ENCODE peak calls at places on chromosomes 7 and 10, in four cellular contexts. S is heart right ventricle; F is kidney; G is CD8-positive, alpha-beta T cell. Z is an unnamed sample.

GRCh38 chr10:75663947-75664664 is 232.7 kb downstream of the LRMDA start:
- DNase-seq in S (peak; percentile 24), F (no peak), G (no peak), Z (no peak)

GRCh38 chr10:314381-314780 is 179.1 kb downstream of the ZMYND11 start:
- DNase-seq in S (no peak), F (no peak), G (no peak), Z (no peak)

GRCh38 chr10:132808568-132809236 is 22.8 kb upstream of the NKX6-2 start:
- DNase-seq in S (no peak), F (no peak), G (no peak), Z (no peak)

GRCh38 chr7:114426824-114427223 is 12.2 kb downstream of the FOXP2 start:
- DNase-seq in S (no peak), F (no peak), G (no peak), Z (no peak)

GRCh38 chr7:2926120-2926897 is 82.2 kb upstream of the GNA12 start:
- DNase-seq in S (no peak), F (peak; percentile 30), G (no peak), Z (peak; percentile 44)

GRCh38 chr7:64544010-64544409 is 18.9 kb downstream of the ZNF680 start:
- DNase-seq in S (no peak), F (no peak), G (no peak), Z (no peak)

GRCh38 chr10:47058961-47059391 is 147.7 kb downstream of the PTPN20 start:
- DNase-seq in S (no peak), F (no peak), G (no peak), Z (peak; percentile 42)

GRCh38 chr7:94620703-94621118 is 35.2 kb downstream of the SGCE start:
- DNase-seq in S (peak; percentile 75), F (peak; percentile 81), G (no peak), Z (peak; percentile 87)

GRCh38 chr7:18429547-18429946 is 66.0 kb upstream of the HDAC9 start:
- DNase-seq in S (no peak), F (no peak), G (no peak), Z (no peak)

GRCh38 chr10:69842932-69843331 is 41.2 kb downstream of the COL13A1 start:
- DNase-seq in S (no peak), F (no peak), G (no peak), Z (no peak)

GRCh38 chr10:18659784-18660561 is 742 bp downstream of the ARL5B start:
- DNase-seq in S (no peak), F (no peak), G (no peak), Z (no peak)

GRCh38 chr10:98414932-98415709 is at the start of gene PYROXD2:
- DNase-seq in S (peak; percentile 94), F (peak; percentile 98), G (peak; percentile 38), Z (peak; percentile 97)

GRCh38 chr10:122864901-122865300 is 14.5 kb downstream of the FAM24B start:
- DNase-seq in S (no peak), F (no peak), G (no peak), Z (no peak)

GRCh38 chr10:71429929-71430328 is 33.2 kb downstream of the CDH23 start:
- DNase-seq in S (no peak), F (peak; percentile 22), G (no peak), Z (no peak)

GRCh38 chr7:103795787-103796186 is 193.7 kb downstream of the RELN start:
- DNase-seq in S (no peak), F (no peak), G (no peak), Z (no peak)

GRCh38 chr7:98669417-98670015 is 52.4 kb downstream of the NPTX2 start:
- DNase-seq in S (peak; percentile 13), F (no peak), G (no peak), Z (no peak)

GRCh38 chr7:34060548-34060947 is 155.2 kb downstream of the BMPER start:
- DNase-seq in S (no peak), F (no peak), G (no peak), Z (no peak)

GRCh38 chr10:76318171-76318570 is 886.7 kb downstream of the LRMDA start:
- DNase-seq in S (no peak), F (no peak), G (no peak), Z (no peak)

GRCh38 chr10:128047337-128047736 is 78.9 kb downstream of the MKI67 start:
- DNase-seq in S (peak; percentile 71), F (peak; percentile 92), G (peak; percentile 79), Z (peak; percentile 85)

GRCh38 chr7:30309302-30309701 is 24.9 kb downstream of the ZNRF2 start:
- DNase-seq in S (no peak), F (no peak), G (no peak), Z (no peak)

GRCh38 chr10:14391342-14391741 is 60.6 kb upstream of the FRMD4A start:
- DNase-seq in S (no peak), F (no peak), G (no peak), Z (no peak)

GRCh38 chr7:5064391-5065106 is 18.9 kb downstream of the RBAK start:
- DNase-seq in S (no peak), F (no peak), G (no peak), Z (no peak)

GRCh38 chr7:132092106-132092505 is 484.2 kb downstream of the PLXNA4 start:
- DNase-seq in S (no peak), F (no peak), G (no peak), Z (no peak)

GRCh38 chr10:9299966-9300365 is 1245.5 kb downstream of the GATA3 start:
- DNase-seq in S (no peak), F (no peak), G (no peak), Z (no peak)

GRCh38 chr7:151876899-151877777 is at the start of gene PRKAG2:
- DNase-seq in S (peak; percentile 59), F (peak; percentile 92), G (peak; percentile 78), Z (peak; percentile 89)

GRCh38 chr7:33195264-33195663 is 65.9 kb downstream of the BBS9 start:
- DNase-seq in S (no peak), F (no peak), G (no peak), Z (no peak)

GRCh38 chr10:91006752-91007346 is 86.0 kb upstream of the ANKRD1 start:
- DNase-seq in S (no peak), F (no peak), G (no peak), Z (no peak)

GRCh38 chr10:100836891-100837290 is 75.9 kb upstream of the SLF2 start:
- DNase-seq in S (no peak), F (no peak), G (no peak), Z (no peak)

DNA sequence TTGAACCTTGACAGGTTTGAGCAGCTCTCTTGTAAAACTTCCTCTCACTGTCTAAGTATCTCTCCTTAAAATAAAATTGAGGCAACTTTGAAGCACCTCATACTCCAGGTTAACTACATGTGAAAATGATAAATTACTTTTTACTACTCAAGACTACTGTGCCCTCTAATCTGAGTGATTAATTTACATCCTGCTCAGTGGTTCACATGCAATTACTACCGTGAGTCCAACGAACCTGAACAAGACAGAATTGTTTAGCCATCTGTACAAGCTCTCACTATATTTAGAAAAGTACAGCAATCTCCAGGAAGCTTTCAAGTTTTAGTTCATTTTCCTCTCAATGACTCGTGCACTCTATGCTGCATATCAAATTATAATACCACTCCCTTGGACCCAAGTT is 21.2 kb downstream of the PDE1C start:
- DNase-seq in S (no peak), F (no peak), G (no peak), Z (no peak)
- H3K4me1 ChIP-seq in S (peaks cover 70% of the 10 kb centered on the region), F (no peaks in the 10 kb centered on the region), G (no peaks in the 10 kb centered on the region), Z (peaks cover 23% of the 10 kb centered on the region)

DNA sequence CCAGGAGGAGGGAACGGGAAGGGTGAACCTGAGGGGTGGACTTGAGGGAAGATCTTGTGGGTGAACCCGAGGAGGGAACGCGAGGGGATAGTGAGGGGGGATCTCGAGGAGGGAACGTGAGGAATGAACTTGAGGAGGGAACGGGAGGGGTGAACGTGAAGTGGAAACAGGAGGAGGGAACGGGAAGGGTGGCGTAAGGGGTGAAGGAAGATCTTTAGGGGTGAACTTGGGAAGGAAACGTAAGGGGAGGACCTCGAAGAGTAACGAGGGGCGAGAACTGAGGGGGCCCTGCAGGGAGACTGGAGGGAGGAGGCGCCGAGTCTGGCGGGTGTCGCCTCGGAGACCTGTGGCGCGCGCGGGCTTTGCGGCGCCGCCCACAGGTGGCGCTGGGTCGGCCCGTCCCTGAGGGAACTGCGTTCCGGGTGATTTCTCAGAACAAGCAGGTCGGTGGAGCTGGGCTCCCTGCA is 677 bp downstream of the MYO3A start:
- DNase-seq in S (no peak), F (peak; percentile 59), G (no peak), Z (no peak)
- H3K27ac ChIP-seq in S (no peak overlapping the region), F (no peak overlapping the region), G (no peak overlapping the region), Z (no peak overlapping the region)

GRCh38 chr7:129781856-129782256 is 170.3 kb downstream of the NRF1 start:
- DNase-seq in S (no peak), F (no peak), G (no peak), Z (no peak)

GRCh38 chr7:129782257-129783096 is 170.3 kb downstream of the UBE2H start:
- DNase-seq in S (no peak), F (no peak), G (no peak), Z (no peak)

GRCh38 chr7:129784437-129784782 is 168.3 kb downstream of the UBE2H start:
- DNase-seq in S (no peak), F (no peak), G (no peak), Z (no peak)

GRCh38 chr7:129784783-129785456 is 167.8 kb downstream of the UBE2H start:
- DNase-seq in S (no peak), F (no peak), G (no peak), Z (no peak)

GRCh38 chr7:129783097-129783919 is 169.5 kb downstream of the UBE2H start:
- DNase-seq in S (no peak), F (no peak), G (no peak), Z (no peak)
- H3K4me1 ChIP-seq in S (peaks cover 74% of the 10 kb centered on the region), F (peaks cover 23% of the 10 kb centered on the region), G (peaks cover 65% of the 10 kb centered on the region), Z (peaks cover 76% of the 10 kb centered on the region)

DNA sequence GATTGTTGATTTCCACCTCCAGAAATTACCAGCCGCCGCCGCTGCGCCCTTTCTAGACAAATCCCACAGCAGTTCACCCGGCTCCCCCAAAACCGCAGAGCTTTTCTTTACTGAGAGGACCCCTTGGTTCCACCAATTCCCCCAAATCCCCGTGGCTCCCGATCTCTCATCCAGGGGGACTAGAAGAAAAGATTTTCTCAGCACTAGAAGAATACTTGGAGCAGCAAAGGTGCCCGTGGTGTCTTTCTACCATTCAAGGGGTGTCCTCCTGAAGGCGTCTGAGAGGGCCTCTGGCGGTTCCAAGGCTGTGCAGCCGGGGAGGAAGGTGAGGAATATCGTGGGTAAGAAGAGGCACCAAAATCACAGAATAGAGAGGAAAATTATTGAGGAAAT is 13.5 kb upstream of the HOXA2 start:
- DNase-seq in S (no peak), F (peak; percentile 53), G (no peak), Z (no peak)
- H3K27ac ChIP-seq in S (no peak overlapping the region), F (peak overlapping the region; percentile 96), G (no peak overlapping the region), Z (peak overlapping the region; percentile 94)

DNA sequence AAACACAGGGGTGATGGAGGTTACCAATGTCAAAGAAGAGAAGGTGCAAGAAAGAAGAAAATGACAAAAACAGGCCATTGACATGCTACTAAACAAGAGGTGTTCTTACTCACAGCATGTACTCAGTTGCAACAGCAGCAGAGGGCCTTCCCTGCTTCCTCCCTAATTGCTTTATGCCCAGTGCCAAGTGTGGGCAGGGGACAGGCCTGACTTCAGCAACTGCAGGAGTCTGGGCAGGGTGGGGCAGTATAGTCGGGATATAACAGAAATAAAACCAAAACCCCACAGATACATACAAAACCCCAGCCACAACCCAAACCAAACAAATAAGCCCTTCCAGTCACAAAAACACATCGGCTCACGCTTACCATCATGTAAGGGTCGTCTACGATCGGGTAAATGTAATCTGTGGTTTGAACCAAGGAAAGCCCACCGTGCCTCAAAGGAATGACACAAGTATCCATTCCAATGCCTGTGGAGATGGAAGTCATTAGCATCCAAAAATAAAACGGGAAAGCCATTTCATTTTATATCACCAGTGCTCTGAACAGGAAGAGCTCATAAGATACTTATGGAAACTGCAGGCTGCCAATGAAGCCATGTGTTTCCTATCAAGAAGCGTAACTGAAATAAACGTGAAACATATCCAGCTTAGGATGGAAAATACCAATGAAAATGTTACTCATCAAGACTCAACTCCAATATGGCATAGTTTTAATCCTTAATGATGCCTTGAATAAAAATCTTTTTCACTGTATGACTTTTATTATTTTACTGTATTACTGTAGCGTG is 9.6 kb downstream of the SEPHS1 start:
- DNase-seq in S (no peak), F (no peak), G (no peak), Z (no peak)
- H3K4me1 ChIP-seq in S (peaks cover 34% of the 10 kb centered on the region), F (peaks cover 3% of the 10 kb centered on the region), G (peaks cover 9% of the 10 kb centered on the region), Z (peaks cover 25% of the 10 kb centered on the region)